ENCODE peak calls at places on chromosomes 2 and 18, in eight cellular contexts. One of them, this sample, is unnamed.

GRCh38 chr2:131039535-131039907 is 53.7 kb downstream of the FAM168B start:
- DNase-seq in HTR-8/SVneo: no peak
- DNase-seq in NCI-H460: no peak
- DNase-seq in Calu3: no peak
- DNase-seq in kidney tubule cell: no peak
- DNase-seq in NCI-H1105 treated with DMSO at 0.1 percent for 48 hours: no peak
- DNase-seq in upper lobe of right lung: peak; percentile 56
- DNase-seq in activated CD4-positive, CD25-positive, alpha-beta regulatory T cell: no peak
- DNase-seq in this sample: no peak

GRCh38 chr2:655626-656025 is 21.6 kb downstream of the TMEM18 start:
- DNase-seq in HTR-8/SVneo: no peak
- DNase-seq in activated CD4-positive, CD25-positive, alpha-beta regulatory T cell: no peak
- DNase-seq in NCI-H460: no peak
- DNase-seq in kidney tubule cell: peak; percentile 41
- DNase-seq in Calu3: no peak
- DNase-seq in upper lobe of right lung: no peak
- DNase-seq in NCI-H1105 treated with DMSO at 0.1 percent for 48 hours: no peak
- DNase-seq in this sample: no peak

GRCh38 chr2:168457177-168457905 is 1.3 kb downstream of the CERS6 start:
- DNase-seq in NCI-H1105 treated with DMSO at 0.1 percent for 48 hours: no peak
- DNase-seq in upper lobe of right lung: no peak
- DNase-seq in Calu3: no peak
- DNase-seq in activated CD4-positive, CD25-positive, alpha-beta regulatory T cell: no peak
- DNase-seq in HTR-8/SVneo: no peak
- DNase-seq in NCI-H460: no peak
- DNase-seq in kidney tubule cell: peak; percentile 24
- DNase-seq in this sample: peak; percentile 19

GRCh38 chr2:239370403-239370802 is 30.4 kb downstream of the HDAC4 start:
- DNase-seq in Calu3: no peak
- DNase-seq in NCI-H1105 treated with DMSO at 0.1 percent for 48 hours: no peak
- DNase-seq in upper lobe of right lung: no peak
- DNase-seq in activated CD4-positive, CD25-positive, alpha-beta regulatory T cell: no peak
- DNase-seq in NCI-H460: no peak
- DNase-seq in HTR-8/SVneo: no peak
- DNase-seq in kidney tubule cell: no peak
- DNase-seq in this sample: no peak

GRCh38 chr2:112884869-112885502 is 26.0 kb upstream of the IL37 start:
- DNase-seq in upper lobe of right lung: no peak
- DNase-seq in activated CD4-positive, CD25-positive, alpha-beta regulatory T cell: peak; percentile 66
- DNase-seq in HTR-8/SVneo: peak; percentile 31
- DNase-seq in Calu3: peak; percentile 86
- DNase-seq in kidney tubule cell: peak; percentile 65
- DNase-seq in NCI-H460: peak; percentile 63
- DNase-seq in NCI-H1105 treated with DMSO at 0.1 percent for 48 hours: no peak
- DNase-seq in this sample: peak; percentile 46

GRCh38 chr2:168758970-168759820 is 43.2 kb upstream of the NOSTRIN start:
- DNase-seq in Calu3: peak; percentile 37
- DNase-seq in NCI-H1105 treated with DMSO at 0.1 percent for 48 hours: peak; percentile 37
- DNase-seq in NCI-H460: peak; percentile 52
- DNase-seq in HTR-8/SVneo: peak; percentile 37
- DNase-seq in activated CD4-positive, CD25-positive, alpha-beta regulatory T cell: no peak
- DNase-seq in upper lobe of right lung: no peak
- DNase-seq in kidney tubule cell: peak; percentile 58
- DNase-seq in this sample: peak; percentile 82

GRCh38 chr18:76456823-76457222 is 38.2 kb downstream of the ZNF516 start:
- DNase-seq in Calu3: no peak
- DNase-seq in HTR-8/SVneo: no peak
- DNase-seq in upper lobe of right lung: no peak
- DNase-seq in NCI-H460: no peak
- DNase-seq in activated CD4-positive, CD25-positive, alpha-beta regulatory T cell: no peak
- DNase-seq in NCI-H1105 treated with DMSO at 0.1 percent for 48 hours: no peak
- DNase-seq in kidney tubule cell: no peak
- DNase-seq in this sample: no peak

GRCh38 chr2:48343571-48344440 is 186.1 kb upstream of the STON1 start:
- DNase-seq in activated CD4-positive, CD25-positive, alpha-beta regulatory T cell: no peak
- DNase-seq in upper lobe of right lung: no peak
- DNase-seq in NCI-H1105 treated with DMSO at 0.1 percent for 48 hours: no peak
- DNase-seq in NCI-H460: peak; percentile 26
- DNase-seq in Calu3: no peak
- DNase-seq in kidney tubule cell: peak; percentile 55
- DNase-seq in HTR-8/SVneo: peak; percentile 50
- DNase-seq in this sample: peak; percentile 64

GRCh38 chr2:3131636-3132326 is 245.8 kb downstream of the EIPR1 start:
- DNase-seq in NCI-H460: no peak
- DNase-seq in Calu3: no peak
- DNase-seq in HTR-8/SVneo: no peak
- DNase-seq in upper lobe of right lung: peak; percentile 38
- DNase-seq in activated CD4-positive, CD25-positive, alpha-beta regulatory T cell: no peak
- DNase-seq in NCI-H1105 treated with DMSO at 0.1 percent for 48 hours: no peak
- DNase-seq in kidney tubule cell: no peak
- DNase-seq in this sample: no peak

GRCh38 chr2:41879367-41879871 is 168.4 kb upstream of the PKDCC start:
- DNase-seq in Calu3: no peak
- DNase-seq in HTR-8/SVneo: no peak
- DNase-seq in upper lobe of right lung: no peak
- DNase-seq in kidney tubule cell: no peak
- DNase-seq in NCI-H460: no peak
- DNase-seq in NCI-H1105 treated with DMSO at 0.1 percent for 48 hours: peak; percentile 82
- DNase-seq in activated CD4-positive, CD25-positive, alpha-beta regulatory T cell: no peak
- DNase-seq in this sample: no peak

GRCh38 chr2:95757988-95758387 is 166.2 kb downstream of the TRIM43 start:
- DNase-seq in HTR-8/SVneo: no peak
- DNase-seq in activated CD4-positive, CD25-positive, alpha-beta regulatory T cell: no peak
- DNase-seq in NCI-H1105 treated with DMSO at 0.1 percent for 48 hours: no peak
- DNase-seq in NCI-H460: no peak
- DNase-seq in upper lobe of right lung: no peak
- DNase-seq in kidney tubule cell: no peak
- DNase-seq in Calu3: no peak
- DNase-seq in this sample: no peak

GRCh38 chr2:168255103-168255502 is 7.7 kb upstream of the STK39 start:
- DNase-seq in NCI-H1105 treated with DMSO at 0.1 percent for 48 hours: no peak
- DNase-seq in upper lobe of right lung: no peak
- DNase-seq in HTR-8/SVneo: no peak
- DNase-seq in NCI-H460: no peak
- DNase-seq in Calu3: no peak
- DNase-seq in kidney tubule cell: no peak
- DNase-seq in activated CD4-positive, CD25-positive, alpha-beta regulatory T cell: no peak
- DNase-seq in this sample: no peak

GRCh38 chr18:302097-302496 is 34.2 kb upstream of the THOC1 start:
- DNase-seq in NCI-H1105 treated with DMSO at 0.1 percent for 48 hours: no peak
- DNase-seq in upper lobe of right lung: no peak
- DNase-seq in activated CD4-positive, CD25-positive, alpha-beta regulatory T cell: no peak
- DNase-seq in HTR-8/SVneo: no peak
- DNase-seq in kidney tubule cell: no peak
- DNase-seq in NCI-H460: no peak
- DNase-seq in Calu3: no peak
- DNase-seq in this sample: peak; percentile 36

GRCh38 chr18:49500136-49500921 is 13.3 kb upstream of the C18orf32 start:
- DNase-seq in NCI-H460: no peak
- DNase-seq in activated CD4-positive, CD25-positive, alpha-beta regulatory T cell: no peak
- DNase-seq in upper lobe of right lung: no peak
- DNase-seq in kidney tubule cell: no peak
- DNase-seq in HTR-8/SVneo: no peak
- DNase-seq in NCI-H1105 treated with DMSO at 0.1 percent for 48 hours: no peak
- DNase-seq in Calu3: no peak
- DNase-seq in this sample: no peak

GRCh38 chr2:98946875-98947274 is 10.8 kb upstream of the CRACDL start:
- DNase-seq in HTR-8/SVneo: no peak
- DNase-seq in activated CD4-positive, CD25-positive, alpha-beta regulatory T cell: no peak
- DNase-seq in Calu3: no peak
- DNase-seq in NCI-H1105 treated with DMSO at 0.1 percent for 48 hours: no peak
- DNase-seq in kidney tubule cell: no peak
- DNase-seq in NCI-H460: no peak
- DNase-seq in upper lobe of right lung: no peak
- DNase-seq in this sample: no peak

GRCh38 chr18:45590060-45590537 is 25.2 kb upstream of the SLC14A2 start:
- DNase-seq in upper lobe of right lung: no peak
- DNase-seq in kidney tubule cell: no peak
- DNase-seq in Calu3: no peak
- DNase-seq in HTR-8/SVneo: no peak
- DNase-seq in activated CD4-positive, CD25-positive, alpha-beta regulatory T cell: no peak
- DNase-seq in NCI-H460: no peak
- DNase-seq in NCI-H1105 treated with DMSO at 0.1 percent for 48 hours: no peak
- DNase-seq in this sample: no peak

GRCh38 chr2:20130821-20131645 is 79.6 kb upstream of the LAPTM4A start:
- DNase-seq in Calu3: no peak
- DNase-seq in NCI-H1105 treated with DMSO at 0.1 percent for 48 hours: no peak
- DNase-seq in kidney tubule cell: no peak
- DNase-seq in upper lobe of right lung: no peak
- DNase-seq in HTR-8/SVneo: no peak
- DNase-seq in NCI-H460: no peak
- DNase-seq in activated CD4-positive, CD25-positive, alpha-beta regulatory T cell: no peak
- DNase-seq in this sample: no peak

GRCh38 chr2:238892796-238893195 is 44.9 kb downstream of the TWIST2 start:
- DNase-seq in upper lobe of right lung: no peak
- DNase-seq in Calu3: no peak
- DNase-seq in HTR-8/SVneo: no peak
- DNase-seq in kidney tubule cell: no peak
- DNase-seq in NCI-H1105 treated with DMSO at 0.1 percent for 48 hours: no peak
- DNase-seq in NCI-H460: no peak
- DNase-seq in activated CD4-positive, CD25-positive, alpha-beta regulatory T cell: no peak
- DNase-seq in this sample: no peak

GRCh38 chr2:188721231-188721630 is 252.9 kb upstream of the COL3A1 start:
- DNase-seq in NCI-H1105 treated with DMSO at 0.1 percent for 48 hours: no peak
- DNase-seq in NCI-H460: no peak
- DNase-seq in kidney tubule cell: no peak
- DNase-seq in Calu3: no peak
- DNase-seq in upper lobe of right lung: no peak
- DNase-seq in activated CD4-positive, CD25-positive, alpha-beta regulatory T cell: no peak
- DNase-seq in HTR-8/SVneo: no peak
- DNase-seq in this sample: no peak

GRCh38 chr2:18835787-18836186 is 246.4 kb upstream of the NT5C1B start:
- DNase-seq in Calu3: no peak
- DNase-seq in NCI-H1105 treated with DMSO at 0.1 percent for 48 hours: no peak
- DNase-seq in HTR-8/SVneo: no peak
- DNase-seq in activated CD4-positive, CD25-positive, alpha-beta regulatory T cell: no peak
- DNase-seq in kidney tubule cell: no peak
- DNase-seq in upper lobe of right lung: no peak
- DNase-seq in NCI-H460: no peak
- DNase-seq in this sample: no peak

GRCh38 chr2:23241611-23242245 is 143.3 kb upstream of the KLHL29 start:
- DNase-seq in HTR-8/SVneo: peak; percentile 82
- DNase-seq in kidney tubule cell: peak; percentile 55
- DNase-seq in activated CD4-positive, CD25-positive, alpha-beta regulatory T cell: no peak
- DNase-seq in Calu3: no peak
- DNase-seq in NCI-H460: no peak
- DNase-seq in upper lobe of right lung: no peak
- DNase-seq in NCI-H1105 treated with DMSO at 0.1 percent for 48 hours: no peak
- DNase-seq in this sample: no peak

GRCh38 chr2:38125830-38126229 is 49.9 kb upstream of the CYP1B1 start:
- DNase-seq in activated CD4-positive, CD25-positive, alpha-beta regulatory T cell: no peak
- DNase-seq in NCI-H460: no peak
- DNase-seq in upper lobe of right lung: no peak
- DNase-seq in HTR-8/SVneo: no peak
- DNase-seq in NCI-H1105 treated with DMSO at 0.1 percent for 48 hours: no peak
- DNase-seq in kidney tubule cell: no peak
- DNase-seq in Calu3: no peak
- DNase-seq in this sample: no peak

GRCh38 chr2:148253716-148254115 is 232.8 kb downstream of the MBD5 start:
- DNase-seq in activated CD4-positive, CD25-positive, alpha-beta regulatory T cell: no peak
- DNase-seq in Calu3: no peak
- DNase-seq in HTR-8/SVneo: no peak
- DNase-seq in kidney tubule cell: peak; percentile 94
- DNase-seq in NCI-H460: no peak
- DNase-seq in upper lobe of right lung: no peak
- DNase-seq in NCI-H1105 treated with DMSO at 0.1 percent for 48 hours: no peak
- DNase-seq in this sample: peak; percentile 76

This sample was measured in lung microvascular endothelial cell.